ENCODE peak calls at places on chromosomes 12 and 14, in four cellular contexts. W is astrocyte, L is neural progenitor cell, P is MM.1S. O is an unnamed sample. For H3K4me1, the result is how much of the 10 kb centered on the place peaks cover.

GRCh38 chr14:94676495-94677238 is 64.5 kb downstream of the SERPINA3 start:
- DNase-seq in W (no peak), L (no peak), P (no peak), O (no peak)

GRCh38 chr12:70648191-70648590 is 11.0 kb upstream of the PTPRB start:
- DNase-seq in W (peak), L (no peak), P (no peak), O (no peak)

GRCh38 chr12:42679402-42679801 is 89.9 kb upstream of the PRICKLE1 start:
- DNase-seq in W (peak), L (no peak), P (peak), O (peak)

GRCh38 chr12:41944241-41944640 is 200.4 kb downstream of the GXYLT1 start:
- DNase-seq in W (peak), L (no peak), P (no peak), O (peak)

GRCh38 chr14:89000007-89000942 is 175.8 kb downstream of the TTC8 start:
- DNase-seq in W (peak), L (peak), P (no peak), O (peak)

GRCh38 chr12:55931780-55932545 is 1.0 kb downstream of the DGKA start:
- DNase-seq in W (peak), L (peak), P (no peak), O (peak)

GRCh38 chr14:105854600-105855245 is 328.3 kb downstream of the TMEM121 start:
- DNase-seq in W (no peak), L (no peak), P (no peak), O (no peak)

GRCh38 chr14:81435578-81436295 is 35.6 kb upstream of the STON2 start:
- DNase-seq in W (no peak), L (peak), P (peak), O (peak)

GRCh38 chr12:52285851-52286530 is 5.3 kb downstream of the KRT81 start:
- DNase-seq in W (no peak), L (no peak), P (no peak), O (no peak)

GRCh38 chr14:29645117-29645516 is 282.5 kb downstream of the PRKD1 start:
- DNase-seq in W (no peak), L (no peak), P (no peak), O (no peak)

GRCh38 chr12:120394483-120395367 is 25.8 kb upstream of the MSI1 start:
- DNase-seq in W (no peak), L (peak), P (no peak), O (no peak)

GRCh38 chr14:48243900-48244299 is 568.5 kb upstream of the MDGA2 start:
- DNase-seq in W (no peak), L (no peak), P (no peak), O (no peak)

GRCh38 chr14:102202944-102203343 is 63.2 kb downstream of the WDR20 start:
- DNase-seq in W (no peak), L (no peak), P (no peak), O (no peak)

GRCh38 chr12:68454855-68455254 is 122.7 kb upstream of the MDM1 start:
- DNase-seq in W (no peak), L (no peak), P (no peak), O (no peak)

GRCh38 chr12:112381421-112381897 is 772 bp downstream of the HECTD4 start:
- DNase-seq in W (no peak), L (peak), P (peak), O (peak)

GRCh38 chr14:100858838-100859220 is 32.9 kb downstream of the MEG3 start:
- DNase-seq in W (no peak), L (no peak), P (no peak), O (no peak)

GRCh38 chr12:86660488-86661171 is 404.4 kb upstream of the MGAT4C start:
- DNase-seq in W (peak), L (no peak), P (no peak), O (peak)

GRCh38 chr14:22520235-22520634 is 68.8 kb downstream of the DAD1 start:
- DNase-seq in W (peak), L (no peak), P (no peak), O (peak)

GRCh38 chr14:91027556-91027955 is 32.9 kb downstream of the RPS6KA5 start:
- DNase-seq in W (no peak), L (no peak), P (no peak), O (no peak)

GRCh38 chr14:24605435-24606190 is 3.9 kb downstream of the GZMH start:
- DNase-seq in W (no peak), L (peak), P (peak), O (peak)

GRCh38 chr12:57342207-57342691 is 88.6 kb downstream of the R3HDM2 start:
- DNase-seq in W (peak), L (peak), P (no peak), O (peak)

GRCh38 chr12:31220061-31220460 is 105.9 kb downstream of the SINHCAF start:
- DNase-seq in W (no peak), L (no peak), P (no peak), O (no peak)

GRCh38 chr14:36442824-36443241 is 77.2 kb downstream of the NKX2-1 start:
- DNase-seq in W (no peak), L (peak), P (no peak), O (no peak)

GRCh38 chr12:76275511-76276093 is 72.6 kb downstream of the BBS10 start:
- DNase-seq in W (no peak), L (no peak), P (no peak), O (no peak)

GRCh38 chr12:100566887-100567637 is 6.4 kb upstream of the GAS2L3 start:
- DNase-seq in W (peak), L (no peak), P (peak), O (no peak)

GRCh38 chr14:100729982-100730381 is 3.3 kb downstream of the DLK1 start:
- DNase-seq in W (no peak), L (no peak), P (no peak), O (no peak)

GRCh38 chr12:67352682-67353081 is 83.5 kb downstream of the CAND1 start:
- DNase-seq in W (no peak), L (no peak), P (no peak), O (no peak)

GRCh38 chr12:88029093-88029665 is at the start of gene C12orf50:
- DNase-seq in W (no peak), L (no peak), P (no peak), O (no peak)

GRCh38 chr12:104985206-104985605 is 910 bp upstream of the NOPCHAP1 start:
- DNase-seq in W (no peak), L (no peak), P (peak), O (no peak)

GRCh38 chr14:35368583-35368982 is 36.0 kb downstream of the NFKBIA start:
- DNase-seq in W (no peak), L (no peak), P (no peak), O (no peak)

GRCh38 chr12:4212845-4213244 is 60.7 kb upstream of the CCND2 start:
- DNase-seq in W (no peak), L (no peak), P (no peak), O (no peak)

GRCh38 chr14:58738189-58738836 is 100.6 kb downstream of the DACT1 start:
- DNase-seq in W (peak), L (no peak), P (no peak), O (peak)

GRCh38 chr12:133221241-133221640 is 14.4 kb downstream of the ANHX start:
- DNase-seq in W (no peak), L (no peak), P (no peak), O (no peak)

GRCh38 chr12:52147367-52147972 is 44.3 kb downstream of the KRT80 start:
- DNase-seq in W (peak), L (no peak), P (no peak), O (peak)

GRCh38 chr12:66237505-66238175 is 48.6 kb downstream of the IRAK3 start:
- DNase-seq in W (no peak), L (no peak), P (no peak), O (no peak)

GRCh38 chr14:93036652-93037341 is 78.9 kb downstream of the ITPK1 start:
- DNase-seq in W (no peak), L (peak), P (no peak), O (no peak)

GRCh38 chr12:124111006-124111405 is 138.0 kb downstream of the ZNF664 start:
- DNase-seq in W (no peak), L (no peak), P (no peak), O (no peak)
- H3K9ac ChIP-seq in W (no peak), L (no peak), P (no peak), O (no peak)

GRCh38 chr12:49966511-49967041 is 4.9 kb downstream of the AQP5 start:
- DNase-seq in W (no peak), L (no peak), P (no peak), O (no peak)
- H3K4me3 ChIP-seq in W (no peak), L (no peak), P (no peak), O (no peak)

DNA sequence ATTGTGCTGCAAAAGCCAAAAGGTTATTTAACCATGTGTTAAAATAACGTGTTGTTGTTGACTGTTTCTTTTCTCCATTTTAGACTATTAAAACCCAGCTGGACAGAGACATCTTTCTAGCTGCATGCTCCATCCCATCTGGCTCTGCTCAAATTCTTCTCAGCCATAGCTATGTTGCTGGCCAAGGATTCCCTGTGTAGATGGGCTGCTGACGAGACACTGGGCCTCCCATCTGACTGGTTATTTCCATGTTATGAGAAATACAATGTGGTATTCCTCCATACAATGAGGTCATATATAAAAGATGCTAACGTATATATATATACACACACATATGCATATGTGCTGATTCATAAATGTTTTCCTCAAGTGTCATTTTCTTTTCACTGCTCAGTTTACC is 30.1 kb downstream of the MED13L start:
- DNase-seq in W (no peak), L (no peak), P (no peak), O (peak)
- H3K4me1 ChIP-seq in W (under half), L (half or more), P (under half), O (under half)

DNA sequence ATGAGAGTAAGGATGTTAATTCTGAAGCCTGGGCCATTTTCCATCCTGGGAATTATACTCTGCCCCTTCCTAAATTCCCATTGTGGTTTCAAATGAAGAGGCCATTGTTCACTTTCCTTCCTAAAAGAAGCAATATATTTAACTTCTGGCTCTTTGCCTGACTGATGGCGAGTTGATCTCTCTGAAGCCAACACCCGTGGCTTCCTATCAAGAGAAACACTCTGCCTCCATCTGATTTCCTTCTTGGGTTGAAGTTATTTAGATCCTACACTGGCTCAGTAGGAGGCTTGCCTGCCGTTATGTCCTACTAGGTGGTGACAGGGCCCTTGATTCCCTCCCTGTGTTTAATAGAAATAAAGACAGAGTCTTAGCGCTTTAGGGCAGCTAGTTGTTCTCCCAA is 97.4 kb downstream of the PRKCH start:
- DNase-seq in W (no peak), L (no peak), P (no peak), O (no peak)
- H3K9ac ChIP-seq in W (no peak), L (no peak), P (no peak), O (no peak)

GRCh38 chr12:802242-802995 is 50.0 kb downstream of the WNK1 start:
- DNase-seq in W (no peak), L (no peak), P (no peak), O (no peak)
- H3K4me3 ChIP-seq in W (no peak), L (no peak), P (no peak), O (no peak)

GRCh38 chr12:11677024-11677423 is 27.6 kb downstream of the ETV6 start:
- DNase-seq in W (no peak), L (no peak), P (no peak), O (no peak)
- H3K4me1 ChIP-seq in W (under half), L (under half), P (under half), O (under half)

GRCh38 chr12:89690925-89691324 is 17.7 kb downstream of the ATP2B1 start:
- DNase-seq in W (no peak), L (no peak), P (no peak), O (peak)
- H3K9ac ChIP-seq in W (no peak), L (no peak), P (no peak), O (no peak)

GRCh38 chr12:106907846-106908245 is 47.9 kb upstream of the TMEM263 start:
- DNase-seq in W (no peak), L (no peak), P (no peak), O (no peak)
- H3K4me3 ChIP-seq in W (no peak), L (no peak), P (no peak), O (no peak)

O was measured in adipocyte.